ENCODE peak calls at places on chromosomes 4 and X, in six cellular contexts. X is upper lobe of left lung, U is nephron progenitor cell, P is endothelial cell, D is ascending aorta, V is cardiac fibroblast. S is an unnamed sample.

GRCh38 chr4:61336488-61336887 is 136.4 kb downstream of the ADGRL3 start:
- DNase-seq in X (no peak), P (no peak), V (no peak), D (no peak), U (no peak), S (no peak)

GRCh38 chr4:8291036-8291682 is 21.6 kb downstream of the HTRA3 start:
- DNase-seq in P (no peak), D (peak; percentile 57), X (no peak), V (no peak), U (no peak), S (no peak)

GRCh38 chrX:4315891-4316290 is 602.4 kb upstream of the PRKX start:
- DNase-seq in U (no peak), D (no peak), P (no peak), X (no peak), V (no peak), S (no peak)

GRCh38 chrX:39491548-39492297 is 606.0 kb downstream of the BCOR start:
- DNase-seq in D (no peak), U (no peak), P (no peak), V (no peak), X (no peak), S (peak; percentile 36)

GRCh38 chr4:81235982-81236749 is 21.1 kb upstream of the PRKG2 start:
- DNase-seq in P (no peak), D (no peak), X (no peak), V (no peak), U (no peak), S (no peak)

GRCh38 chr4:72846280-72847111 is 223.0 kb downstream of the COX18 start:
- DNase-seq in D (no peak), V (peak; percentile 54), U (peak; percentile 31), X (no peak), P (no peak), S (no peak)

GRCh38 chr4:111210576-111210975 is 587.7 kb upstream of the PITX2 start:
- DNase-seq in V (no peak), X (no peak), U (no peak), D (no peak), P (no peak), S (no peak)

GRCh38 chr4:186657766-186658165 is 65.9 kb downstream of the FAT1 start:
- DNase-seq in X (no peak), P (no peak), D (no peak), U (no peak), V (peak; percentile 56), S (no peak)

GRCh38 chr4:38503689-38504395 is 160.2 kb upstream of the KLF3 start:
- DNase-seq in U (no peak), D (no peak), P (no peak), X (no peak), V (no peak), S (no peak)

DNA sequence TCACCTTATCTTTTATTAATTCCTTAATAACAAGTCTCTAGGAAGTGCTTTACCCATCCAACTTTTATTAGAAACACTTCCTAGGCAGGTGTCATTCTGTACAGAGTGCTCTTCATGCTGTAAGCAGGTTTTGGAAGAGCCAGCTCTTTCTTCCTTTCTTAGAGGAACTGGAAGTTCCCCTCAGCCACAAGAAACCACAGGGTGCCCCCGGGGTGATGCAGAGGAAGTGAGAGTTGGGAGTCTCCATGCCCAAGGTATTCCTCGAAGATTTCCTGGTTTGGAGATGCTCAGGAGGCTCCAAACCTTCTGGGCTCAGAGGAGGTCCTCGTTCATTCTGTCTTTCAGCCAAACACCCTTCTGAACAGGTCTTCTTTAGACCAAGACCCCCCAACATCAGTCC is 83.8 kb downstream of the EGF start:
- DNase-seq in U (no peak), D (no peak), V (no peak), P (no peak), X (no peak), S (no peak)
- TF ChIP-seq CTCF in U (no peak), D (no peak), V (no peak), P (no peak), X (no peak), S (no peak)

GRCh38 chr4:18691431-18692200 is 670.1 kb upstream of the LCORL start:
- DNase-seq in X (no peak), D (no peak), P (peak; percentile 36), V (no peak), U (peak; percentile 4), S (no peak)
- TF ChIP-seq CTCF in X (no peak), D (no peak), P (no peak), V (no peak), U (no peak), S (no peak)

DNA sequence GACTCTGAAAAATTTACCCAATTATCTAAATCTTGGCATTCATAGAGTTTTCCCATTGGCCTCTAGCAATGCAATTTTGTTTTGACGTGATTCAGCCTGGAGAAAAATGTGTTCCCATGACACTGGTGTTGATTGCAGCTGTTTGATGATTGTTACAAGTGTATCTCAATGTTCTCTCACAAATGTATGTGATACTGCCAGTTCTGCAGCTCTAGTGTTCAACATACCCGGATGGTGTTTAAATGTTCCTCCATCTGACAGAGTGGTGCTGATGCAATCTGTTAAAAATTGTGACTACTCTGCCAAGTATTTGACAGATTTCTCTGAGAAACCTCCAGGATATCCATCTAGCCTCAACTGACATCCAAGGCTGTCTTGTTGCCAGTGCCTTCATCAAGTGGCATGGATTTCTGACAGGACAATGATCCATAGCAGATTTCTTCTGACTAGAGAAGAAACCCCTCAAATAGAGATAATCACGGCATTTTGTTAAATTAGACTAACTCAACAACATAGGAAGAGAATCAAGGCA is 657.2 kb upstream of the DIAPH2 start:
- DNase-seq in V (peak; percentile 41), D (no peak), P (no peak), X (no peak), U (no peak), S (no peak)
- TF ChIP-seq CTCF in V (no peak), D (no peak), P (no peak), X (no peak), U (no peak), S (no peak)

DNA sequence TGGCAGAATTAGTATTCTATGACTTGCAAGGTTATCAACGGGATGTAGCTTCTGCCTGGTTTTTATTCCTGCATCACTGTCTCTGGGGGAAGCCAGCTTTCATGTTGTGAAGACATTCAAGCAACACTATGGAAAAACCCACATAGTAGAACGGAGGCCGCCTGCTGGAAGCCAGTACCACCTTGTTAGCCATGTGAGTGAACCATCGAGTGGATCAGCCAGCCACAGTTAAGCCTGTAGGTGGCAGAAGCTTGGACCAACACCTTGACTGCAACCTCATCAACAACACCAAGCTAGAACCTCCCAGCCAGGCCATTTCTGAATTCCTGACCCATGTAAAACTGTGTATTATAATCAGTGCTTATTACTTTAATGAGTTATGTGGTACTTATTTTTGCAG is 538.2 kb downstream of the KCNIP4 start:
- DNase-seq in D (no peak), V (no peak), X (no peak), P (no peak), U (no peak), S (no peak)
- TF ChIP-seq CTCF in D (no peak), V (no peak), X (no peak), P (no peak), U (no peak), S (no peak)

S was measured in activated B cell treated with CpG ODN at 0.5 μM for 24 hours.